ENCODE peak calls at places on chromosomes 12 and 14, in nine cellular contexts. H, J, L, V, A, X, T, E and K are unnamed samples. For H3K36me3 and H3K27me3, the result is how much of the 10 kb centered on the place peaks cover.

GRCh38 chr12:11814362-11814761 is 164.9 kb downstream of the ETV6 start:
- DNase-seq in H (peak), J (no peak), L (no peak), V (no peak), A (no peak), X (no peak), T (peak), E (peak), K (no peak)

GRCh38 chr14:76937181-76938091 is 91.1 kb downstream of the IRF2BPL start:
- DNase-seq in H (peak), J (no peak), L (peak), V (no peak), A (peak), X (no peak), T (peak), E (no peak), K (peak)

GRCh38 chr14:51593397-51593796 is 58.3 kb upstream of the FRMD6 start:
- DNase-seq in H (no peak), J (no peak), L (peak), V (no peak), A (no peak), X (no peak), T (no peak), E (no peak), K (no peak)

GRCh38 chr14:61476737-61477410 is 155.5 kb downstream of the PRKCH start:
- DNase-seq in H (peak), J (peak), L (peak), V (peak), A (no peak), X (no peak), T (no peak), E (no peak), K (no peak)

GRCh38 chr14:89723930-89724915 is 230.3 kb downstream of the EFCAB11 start:
- DNase-seq in H (peak), J (no peak), L (no peak), V (no peak), A (no peak), X (no peak), T (no peak), E (no peak), K (no peak)

GRCh38 chr14:87503711-87504110 is 489.3 kb downstream of the GALC start:
- DNase-seq in H (no peak), J (no peak), L (peak), V (no peak), A (no peak), X (no peak), T (no peak), E (no peak), K (peak)

GRCh38 chr14:89493877-89494634 is 77.0 kb upstream of the FOXN3 start:
- DNase-seq in H (no peak), J (no peak), L (no peak), V (no peak), A (no peak), X (no peak), T (no peak), E (peak), K (no peak)

GRCh38 chr12:68349921-68350606 is 17.9 kb upstream of the MDM1 start:
- DNase-seq in H (no peak), J (no peak), L (no peak), V (no peak), A (no peak), X (no peak), T (no peak), E (no peak), K (no peak)

GRCh38 chr12:119068129-119068856 is 87.0 kb downstream of the SRRM4 start:
- DNase-seq in H (no peak), J (no peak), L (no peak), V (no peak), A (peak), X (no peak), T (no peak), E (no peak), K (no peak)

GRCh38 chr12:114993202-114993601 is 309.2 kb upstream of the TBX3 start:
- DNase-seq in H (no peak), J (no peak), L (no peak), V (no peak), A (no peak), X (no peak), T (no peak), E (no peak), K (no peak)

GRCh38 chr12:69509308-69509736 is 39.1 kb downstream of the FRS2 start:
- DNase-seq in H (no peak), J (no peak), L (no peak), V (no peak), A (no peak), X (no peak), T (no peak), E (no peak), K (no peak)

GRCh38 chr14:39015360-39015961 is 87.6 kb downstream of the SEC23A start:
- DNase-seq in H (peak), J (no peak), L (no peak), V (no peak), A (no peak), X (peak), T (no peak), E (peak), K (peak)

GRCh38 chr12:116459011-116459410 is 100.2 kb upstream of the MAP1LC3B2 start:
- DNase-seq in H (no peak), J (no peak), L (no peak), V (no peak), A (no peak), X (no peak), T (no peak), E (no peak), K (no peak)

GRCh38 chr14:102185360-102185759 is 45.7 kb downstream of the WDR20 start:
- DNase-seq in H (no peak), J (no peak), L (no peak), V (no peak), A (no peak), X (no peak), T (no peak), E (peak), K (no peak)

GRCh38 chr12:6603095-6603567 is 4.0 kb downstream of the CHD4 start:
- DNase-seq in H (peak), J (no peak), L (peak), V (peak), A (peak), X (no peak), T (peak), E (no peak), K (peak)

GRCh38 chr14:22715186-22715812 is 51.2 kb upstream of the OXA1L start:
- DNase-seq in H (no peak), J (no peak), L (no peak), V (no peak), A (no peak), X (no peak), T (no peak), E (no peak), K (no peak)

GRCh38 chr12:105256921-105257320 is 20.9 kb upstream of the APPL2 start:
- DNase-seq in H (peak), J (no peak), L (no peak), V (no peak), A (no peak), X (no peak), T (no peak), E (no peak), K (no peak)

GRCh38 chr12:16344269-16344668 is 3.2 kb upstream of the MGST1 start:
- DNase-seq in H (no peak), J (no peak), L (no peak), V (no peak), A (no peak), X (no peak), T (no peak), E (peak), K (no peak)

GRCh38 chr12:58502236-58502635 is 418.1 kb downstream of the LRIG3 start:
- DNase-seq in H (peak), J (no peak), L (no peak), V (no peak), A (peak), X (no peak), T (no peak), E (no peak), K (no peak)

GRCh38 chr12:13218641-13219040 is 22.1 kb downstream of the EMP1 start:
- DNase-seq in H (no peak), J (no peak), L (no peak), V (no peak), A (no peak), X (no peak), T (no peak), E (no peak), K (no peak)

GRCh38 chr12:130639759-130640158 is 76.3 kb downstream of the RIMBP2 start:
- DNase-seq in H (no peak), J (no peak), L (no peak), V (no peak), A (no peak), X (no peak), T (peak), E (no peak), K (no peak)

GRCh38 chr12:89236748-89237428 is 115.4 kb downstream of the DUSP6 start:
- DNase-seq in H (peak), J (no peak), L (no peak), V (no peak), A (no peak), X (peak), T (no peak), E (no peak), K (no peak)

GRCh38 chr12:6866920-6867406 is 368 bp upstream of the TPI1 start:
- DNase-seq in H (no peak), J (peak), L (no peak), V (no peak), A (no peak), X (no peak), T (peak), E (no peak), K (peak)

GRCh38 chr14:74664717-74665116 is 48.2 kb downstream of the AREL1 start:
- DNase-seq in H (no peak), J (no peak), L (no peak), V (no peak), A (no peak), X (no peak), T (no peak), E (no peak), K (no peak)
- H3K36me3 ChIP-seq in H (half or more), J (half or more), L (under half), V (half or more), A (half or more), X (under half), T (under half), E (under half), K (under half)

DNA sequence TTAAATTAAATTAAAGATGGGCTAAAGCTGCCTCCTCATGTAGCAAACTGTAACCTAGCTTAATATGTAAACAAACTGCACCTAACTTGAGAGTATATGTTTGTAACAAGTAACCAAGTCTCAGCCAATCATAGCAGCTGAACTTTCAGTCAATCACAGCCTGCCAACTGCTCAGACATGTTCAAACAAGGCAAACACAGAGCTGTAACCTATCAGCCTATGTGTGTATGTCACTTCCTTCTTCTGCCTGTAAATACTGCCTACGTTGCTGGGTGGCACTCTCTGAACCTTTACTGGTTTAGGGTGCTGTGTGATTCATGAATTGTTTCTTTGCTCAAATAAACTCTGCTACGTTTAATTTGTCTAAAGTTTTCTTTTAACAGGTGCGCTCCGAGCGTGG is 2.9 kb downstream of the SERPINA6 start:
- DNase-seq in H (no peak), J (no peak), L (no peak), V (no peak), A (no peak), X (no peak), T (no peak), E (peak), K (no peak)
- H3K4me3 ChIP-seq in H (no peak), J (no peak), L (no peak), V (no peak), A (no peak), X (no peak), T (no peak), E (peak), K (no peak)

DNA sequence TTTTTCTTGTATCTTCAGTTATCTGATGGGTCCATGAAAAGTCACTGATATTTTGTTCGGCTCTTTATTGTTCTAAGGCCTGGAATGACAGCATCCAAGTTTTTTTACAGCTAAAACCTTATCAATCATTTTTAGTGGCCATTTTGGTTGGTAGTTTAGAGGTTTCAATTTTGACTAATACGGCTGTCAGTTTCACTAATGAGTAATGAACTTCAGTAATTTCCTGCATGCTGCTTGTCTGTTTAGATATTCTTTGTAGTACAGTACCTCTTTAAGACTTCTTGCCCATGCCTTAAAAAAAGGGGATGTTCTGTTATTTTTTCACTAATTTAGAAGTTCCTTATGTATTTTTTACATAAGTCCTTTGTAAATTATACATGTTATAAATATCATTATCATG is 176.7 kb downstream of the LRFN5 start:
- DNase-seq in H (no peak), J (no peak), L (no peak), V (no peak), A (no peak), X (no peak), T (no peak), E (no peak), K (no peak)
- H3K27me3 ChIP-seq in H (under half), J (under half), L (under half), V (under half), A (under half), X (under half), T (under half), E (under half), K (under half)

GRCh38 chr14:104750658-104751057 is 2.3 kb upstream of the SIVA1 start:
- DNase-seq in H (no peak), J (no peak), L (no peak), V (no peak), A (peak), X (no peak), T (no peak), E (peak), K (no peak)

GRCh38 chr14:104752338-104752734 is 611 bp upstream of the SIVA1 start:
- DNase-seq in H (no peak), J (no peak), L (no peak), V (no peak), A (no peak), X (no peak), T (no peak), E (no peak), K (no peak)

GRCh38 chr14:104752735-104753527 is at the start of gene SIVA1:
- DNase-seq in H (peak), J (peak), L (peak), V (peak), A (peak), X (peak), T (peak), E (peak), K (peak)

GRCh38 chr14:104749958-104750529 is 2.9 kb upstream of the SIVA1 start:
- DNase-seq in H (peak), J (no peak), L (no peak), V (no peak), A (peak), X (no peak), T (peak), E (no peak), K (no peak)

DNA sequence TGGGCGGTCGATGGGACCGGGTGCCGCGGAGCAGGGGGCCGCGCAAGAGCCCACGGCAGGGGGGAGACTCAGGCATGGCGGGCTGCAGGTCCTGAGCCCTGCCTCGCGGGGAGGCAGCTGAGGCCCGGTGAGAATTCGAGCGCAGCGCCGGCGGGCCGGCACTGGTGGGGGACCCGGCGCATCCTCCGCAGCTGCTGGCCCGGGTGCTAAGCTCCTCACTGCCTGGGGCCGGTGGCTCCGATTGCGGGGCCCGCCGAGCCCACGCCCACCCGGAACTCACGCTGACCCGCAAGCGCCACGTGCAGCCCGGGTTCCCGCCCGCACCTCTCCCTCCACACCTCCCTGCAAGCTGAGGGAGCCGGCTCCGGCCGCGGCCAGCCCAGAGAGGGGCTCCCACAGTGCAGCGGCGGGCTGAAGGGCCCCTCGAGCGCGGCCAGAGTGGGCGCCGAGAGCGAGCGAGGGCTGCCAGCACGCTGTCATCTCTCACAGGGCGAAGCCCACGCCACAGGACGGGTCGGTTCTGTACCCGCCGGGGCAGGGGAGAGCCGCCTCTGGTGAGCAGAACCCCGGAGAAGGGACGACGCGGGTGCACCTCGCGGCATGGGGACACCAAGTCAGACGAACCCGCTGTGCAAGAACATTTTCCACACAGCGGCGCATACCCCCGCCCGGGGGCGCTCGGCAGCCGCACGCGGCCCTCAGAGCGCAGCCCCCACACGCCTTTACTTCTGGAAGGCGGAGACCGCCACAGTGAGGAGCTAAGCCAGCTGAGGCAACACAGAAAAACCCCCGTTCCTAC is 1.2 kb upstream of the SIVA1 start:
- DNase-seq in H (no peak), J (no peak), L (no peak), V (no peak), A (peak), X (no peak), T (no peak), E (no peak), K (peak)
- H3K36me3 ChIP-seq in H (under half), J (under half), L (under half), V (under half), A (under half), X (under half), T (under half), E (under half), K (under half)

DNA sequence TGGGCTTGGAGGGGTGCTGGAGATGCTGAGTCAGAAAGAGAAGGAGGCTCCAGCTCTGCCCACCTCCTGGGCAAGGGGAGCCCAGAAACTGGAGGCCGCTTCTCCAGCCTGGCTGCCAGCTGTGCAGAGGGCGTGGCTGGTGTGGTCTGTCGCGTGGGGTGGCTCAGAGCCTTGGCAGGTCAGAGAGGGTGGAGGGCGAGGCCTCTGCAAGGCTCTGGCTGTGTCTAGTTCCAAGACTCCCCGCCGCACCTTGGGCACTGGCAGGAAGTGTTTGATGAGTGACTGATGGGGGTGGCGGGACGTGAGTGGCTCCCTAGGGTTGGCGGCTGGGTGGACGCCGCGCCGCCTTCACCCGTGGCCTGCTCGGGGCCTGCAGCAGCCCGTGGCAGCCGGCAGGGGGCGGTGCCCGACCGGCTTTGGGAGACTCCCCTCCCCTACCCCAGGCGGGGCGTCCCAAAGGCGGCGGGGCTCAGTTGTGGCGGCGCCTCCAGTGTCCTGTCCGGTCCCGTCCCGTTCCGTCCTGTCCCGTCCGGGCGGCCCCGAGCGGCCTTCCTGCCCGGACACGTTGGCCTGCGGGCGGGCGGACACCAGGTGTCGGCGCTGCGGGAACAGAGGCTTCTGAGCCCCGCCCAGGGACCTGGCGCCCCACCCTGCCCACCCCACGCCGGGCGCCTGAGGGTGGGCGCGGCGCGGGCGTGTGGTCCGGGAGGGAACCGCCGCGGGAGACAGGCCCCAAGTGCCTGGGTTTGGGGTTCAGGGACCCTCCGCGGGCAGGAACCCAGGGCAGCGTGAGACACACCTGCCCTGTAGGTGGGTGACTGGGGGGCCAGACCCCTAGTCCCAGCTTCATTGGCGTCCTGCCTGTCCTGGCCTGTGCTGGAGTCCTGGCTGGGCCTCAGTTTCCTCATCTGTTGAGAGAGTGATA is 39.7 kb downstream of the KRT80 start:
- DNase-seq in H (peak), J (peak), L (peak), V (peak), A (peak), X (no peak), T (peak), E (no peak), K (peak)
- H3K4me3 ChIP-seq in H (peak), J (peak), L (no peak), V (peak), A (peak), X (peak), T (no peak), E (no peak), K (peak)

GRCh38 chr12:111218499-111218898 is 150.4 kb downstream of the PHETA1 start:
- DNase-seq in H (no peak), J (no peak), L (no peak), V (no peak), A (no peak), X (no peak), T (no peak), E (peak), K (peak)
- H3K27me3 ChIP-seq in H (under half), J (under half), L (under half), V (under half), A (under half), X (under half), T (under half), E (under half), K (under half)